ENCODE peak calls at places on chromosomes 7 and 10, in nine cellular contexts. C, G, U, M, I, F, A, S and B are unnamed samples.

GRCh38 chr10:64041185-64041988 is 520.2 kb downstream of the REEP3 start:
- DNase-seq in C (peak; percentile 53), G (peak; percentile 85), U (peak; percentile 58), M (peak; percentile 16), I (peak; percentile 58), F (peak; percentile 45), A (peak; percentile 10), S (peak; percentile 40), B (peak; percentile 73)

GRCh38 chr7:16268821-16269768 is 152.2 kb downstream of the CRPPA start:
- DNase-seq in C (no peak), G (no peak), U (peak; percentile 96), M (peak; percentile 26), I (no peak), F (peak; percentile 94), A (no peak), S (no peak), B (peak; percentile 88)

GRCh38 chr10:57169597-57169996 is 808.5 kb upstream of the ZWINT start:
- DNase-seq in C (no peak), G (no peak), U (no peak), M (no peak), I (no peak), F (no peak), A (no peak), S (no peak), B (no peak)

GRCh38 chr7:41973331-41973730 is 263.7 kb downstream of the GLI3 start:
- DNase-seq in C (no peak), G (no peak), U (no peak), M (no peak), I (no peak), F (no peak), A (no peak), S (no peak), B (no peak)

GRCh38 chr7:144011458-144012230 is 11.5 kb downstream of the OR6B1 start:
- DNase-seq in C (no peak), G (no peak), U (peak; percentile 39), M (no peak), I (no peak), F (peak; percentile 39), A (no peak), S (no peak), B (peak; percentile 71)

GRCh38 chr10:60367014-60367413 is 22.7 kb downstream of the ANK3 start:
- DNase-seq in C (no peak), G (no peak), U (no peak), M (no peak), I (no peak), F (no peak), A (no peak), S (no peak), B (no peak)

GRCh38 chr7:155750255-155751125 is 61.8 kb downstream of the SHH start:
- DNase-seq in C (no peak), G (no peak), U (no peak), M (no peak), I (no peak), F (no peak), A (no peak), S (no peak), B (peak; percentile 19)

GRCh38 chr10:98101366-98101765 is 33.1 kb upstream of the R3HCC1L start:
- DNase-seq in C (no peak), G (no peak), U (no peak), M (peak; percentile 73), I (no peak), F (no peak), A (no peak), S (no peak), B (no peak)

GRCh38 chr10:84510121-84510520 is 181.7 kb downstream of the CCSER2 start:
- DNase-seq in C (no peak), G (no peak), U (peak; percentile 26), M (peak; percentile 30), I (no peak), F (no peak), A (no peak), S (no peak), B (no peak)

GRCh38 chr10:30583778-30584415 is 45.7 kb downstream of the LYZL2 start:
- DNase-seq in C (peak; percentile 57), G (no peak), U (peak; percentile 73), M (peak; percentile 76), I (no peak), F (peak; percentile 83), A (no peak), S (no peak), B (peak; percentile 45)

GRCh38 chr7:141562972-141563371 is 11.8 kb downstream of the AGK start:
- DNase-seq in C (no peak), G (no peak), U (no peak), M (no peak), I (no peak), F (no peak), A (no peak), S (no peak), B (no peak)

GRCh38 chr7:6558837-6559236 is 7.6 kb upstream of the GRID2IP start:
- DNase-seq in C (no peak), G (peak; percentile 66), U (peak; percentile 75), M (peak; percentile 59), I (no peak), F (peak; percentile 69), A (no peak), S (no peak), B (peak; percentile 82)

GRCh38 chr7:126574276-126574675 is 678.5 kb downstream of the GRM8 start:
- DNase-seq in C (no peak), G (no peak), U (peak; percentile 62), M (peak; percentile 63), I (no peak), F (peak; percentile 26), A (no peak), S (no peak), B (peak; percentile 72)

GRCh38 chr10:122164815-122165491 is 106.1 kb upstream of the BTBD16 start:
- DNase-seq in C (no peak), G (no peak), U (no peak), M (no peak), I (no peak), F (no peak), A (no peak), S (no peak), B (no peak)

GRCh38 chr10:12703813-12704212 is 297.7 kb downstream of the CCDC3 start:
- DNase-seq in C (no peak), G (no peak), U (peak; percentile 69), M (peak; percentile 65), I (no peak), F (peak; percentile 48), A (no peak), S (no peak), B (peak; percentile 71)

GRCh38 chr7:84070770-84071169 is 123.8 kb downstream of the SEMA3A start:
- DNase-seq in C (no peak), G (no peak), U (no peak), M (no peak), I (no peak), F (no peak), A (no peak), S (no peak), B (no peak)

GRCh38 chr7:66099551-66100407 is 14.9 kb upstream of the CRCP start:
- DNase-seq in C (peak; percentile 41), G (peak; percentile 43), U (peak; percentile 90), M (peak; percentile 96), I (peak; percentile 6), F (peak; percentile 87), A (peak; percentile 27), S (no peak), B (peak; percentile 53)

GRCh38 chr7:151194188-151194587 is 7.1 kb upstream of the ASB10 start:
- DNase-seq in C (no peak), G (no peak), U (no peak), M (no peak), I (no peak), F (no peak), A (no peak), S (no peak), B (no peak)